ENCODE peak calls at places on chromosomes 5 and 9, in ten cellular contexts. J is foreskin fibroblast, P is endothelial cell, S is cardiac muscle cell, A is choroid plexus epithelial cell, H is GM12865, C is HCT116, K is A549, T is GM23338, M is HFF-Myc. R is an unnamed sample.

GRCh38 chr9:109826554-109826953 is 46.6 kb downstream of the PALM2AKAP2 start:
- DNase-seq in J (no peak), P (no peak), S (no peak), A (no peak), H (no peak), C (no peak), K (no peak), T (no peak), M (no peak), R (no peak)

GRCh38 chr9:123798203-123798602 is 131.7 kb downstream of the DENND1A start:
- DNase-seq in J (no peak), P (no peak), S (no peak), A (no peak), H (no peak), C (no peak), K (no peak), T (no peak), M (no peak), R (no peak)

GRCh38 chr9:110842976-110843375 is 174.4 kb downstream of the MUSK start:
- DNase-seq in J (peak; percentile 64), P (no peak), S (peak; percentile 11), A (no peak), H (no peak), C (no peak), K (no peak), T (no peak), M (no peak), R (no peak)

GRCh38 chr9:136405481-136405880 is 4.9 kb downstream of the ENTR1 start:
- DNase-seq in J (no peak), P (no peak), S (no peak), A (no peak), H (no peak), C (no peak), K (no peak), T (no peak), M (no peak), R (no peak)

GRCh38 chr9:93907551-93908199 is 47.5 kb downstream of the BARX1 start:
- DNase-seq in J (no peak), P (no peak), S (no peak), A (no peak), H (no peak), C (no peak), K (no peak), T (no peak), M (no peak), R (no peak)

GRCh38 chr9:122835313-122835731 is 6.9 kb upstream of the PDCL start:
- DNase-seq in J (no peak), P (peak; percentile 31), S (no peak), A (no peak), H (peak; percentile 33), C (no peak), K (no peak), T (peak; percentile 50), M (no peak), R (peak; percentile 35)

GRCh38 chr9:135908334-135909204 is 1.2 kb upstream of the CAMSAP1 start:
- DNase-seq in J (no peak), P (no peak), S (no peak), A (no peak), H (peak; percentile 64), C (no peak), K (no peak), T (no peak), M (no peak), R (no peak)

GRCh38 chr5:81838307-81838906 is 87.5 kb upstream of the SSBP2 start:
- DNase-seq in J (peak; percentile 54), P (no peak), S (peak; percentile 64), A (peak; percentile 78), H (peak; percentile 67), C (peak; percentile 28), K (peak; percentile 62), T (peak; percentile 73), M (no peak), R (no peak)

GRCh38 chr9:19748278-19749126 is 40.3 kb downstream of the SLC24A2 start:
- DNase-seq in J (no peak), P (no peak), S (peak; percentile 63), A (peak; percentile 3), H (no peak), C (no peak), K (peak; percentile 18), T (no peak), M (no peak), R (no peak)

GRCh38 chr9:22009563-22009867 is 410 bp upstream of the CDKN2B start:
- DNase-seq in J (no peak), P (no peak), S (no peak), A (no peak), H (no peak), C (no peak), K (no peak), T (no peak), M (no peak), R (no peak)

GRCh38 chr9:22002038-22002437 is 7.1 kb downstream of the CDKN2B start:
- DNase-seq in J (no peak), P (no peak), S (no peak), A (no peak), H (no peak), C (no peak), K (no peak), T (no peak), M (no peak), R (no peak)

GRCh38 chr9:22008662-22009562 is at the start of gene CDKN2B:
- DNase-seq in J (peak; percentile 99), P (peak; percentile 96), S (peak; percentile 98), A (peak; percentile 98), H (peak; percentile 85), C (peak; percentile 80), K (no peak), T (peak; percentile 96), M (peak; percentile 83), R (peak; percentile 91)

GRCh38 chr9:22005700-22006605 is 3.2 kb downstream of the CDKN2B start:
- DNase-seq in J (peak; percentile 69), P (peak; percentile 19), S (peak; percentile 43), A (peak; percentile 60), H (no peak), C (no peak), K (no peak), T (peak; percentile 69), M (no peak), R (no peak)

GRCh38 chr9:22005083-22005699 is 3.9 kb downstream of the CDKN2B start:
- DNase-seq in J (peak; percentile 61), P (peak; percentile 33), S (peak; percentile 22), A (peak; percentile 69), H (peak; percentile 25), C (no peak), K (no peak), T (peak; percentile 84), M (no peak), R (no peak)
- TF ChIP-seq CTCF in J (peak; percentile 5), P (no peak), S (no peak), A (peak; percentile 35), H (peak; percentile 11), C (no peak), K (no peak), T (peak; percentile 36), M (no peak), R (no peak)

DNA sequence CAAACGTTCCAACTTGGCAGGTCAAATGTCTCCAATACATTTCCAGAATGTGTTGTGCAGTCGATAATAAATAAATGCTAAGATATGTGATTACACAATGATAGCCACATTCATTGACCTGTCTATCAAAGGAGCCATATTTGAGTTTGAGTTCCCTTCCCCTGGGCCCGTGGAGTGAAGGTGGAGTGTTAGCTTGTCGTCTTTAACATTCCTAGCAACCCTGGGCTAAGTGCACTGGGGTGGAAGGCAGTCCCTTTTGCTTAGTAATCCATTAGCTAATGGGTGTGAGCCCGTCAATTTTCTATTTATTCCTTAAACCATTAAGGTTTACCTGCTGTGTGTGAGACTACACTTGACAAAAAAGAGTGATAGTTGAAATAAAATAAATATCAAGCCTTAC is 415.2 kb downstream of the EBF1 start:
- DNase-seq in J (no peak), P (no peak), S (no peak), A (no peak), H (no peak), C (no peak), K (no peak), T (no peak), M (no peak), R (no peak)
- TF ChIP-seq CTCF in J (no peak), P (no peak), S (no peak), A (no peak), H (no peak), C (no peak), K (no peak), T (no peak), M (no peak), R (no peak)

GRCh38 chr5:10158886-10159285 is 90.8 kb downstream of the ATPSCKMT start:
- DNase-seq in J (no peak), P (no peak), S (no peak), A (no peak), H (no peak), C (no peak), K (no peak), T (no peak), M (no peak), R (no peak)
- TF ChIP-seq CTCF in J (no peak), P (peak; percentile 47), S (no peak), A (peak; percentile 30), H (peak; percentile 3), C (peak; percentile 29), K (no peak), T (peak; percentile 46), M (no peak), R (no peak)

GRCh38 chr5:155947394-155948062 is 379.4 kb upstream of the SGCD start:
- DNase-seq in J (no peak), P (no peak), S (no peak), A (no peak), H (no peak), C (no peak), K (peak; percentile 74), T (no peak), M (no peak), R (no peak)

GRCh38 chr5:155941340-155941739 is 385.6 kb upstream of the SGCD start:
- DNase-seq in J (no peak), P (no peak), S (no peak), A (no peak), H (no peak), C (no peak), K (no peak), T (no peak), M (no peak), R (no peak)

GRCh38 chr5:155938051-155938450 is 388.9 kb upstream of the SGCD start:
- DNase-seq in J (no peak), P (no peak), S (no peak), A (no peak), H (no peak), C (no peak), K (no peak), T (no peak), M (no peak), R (no peak)

DNA sequence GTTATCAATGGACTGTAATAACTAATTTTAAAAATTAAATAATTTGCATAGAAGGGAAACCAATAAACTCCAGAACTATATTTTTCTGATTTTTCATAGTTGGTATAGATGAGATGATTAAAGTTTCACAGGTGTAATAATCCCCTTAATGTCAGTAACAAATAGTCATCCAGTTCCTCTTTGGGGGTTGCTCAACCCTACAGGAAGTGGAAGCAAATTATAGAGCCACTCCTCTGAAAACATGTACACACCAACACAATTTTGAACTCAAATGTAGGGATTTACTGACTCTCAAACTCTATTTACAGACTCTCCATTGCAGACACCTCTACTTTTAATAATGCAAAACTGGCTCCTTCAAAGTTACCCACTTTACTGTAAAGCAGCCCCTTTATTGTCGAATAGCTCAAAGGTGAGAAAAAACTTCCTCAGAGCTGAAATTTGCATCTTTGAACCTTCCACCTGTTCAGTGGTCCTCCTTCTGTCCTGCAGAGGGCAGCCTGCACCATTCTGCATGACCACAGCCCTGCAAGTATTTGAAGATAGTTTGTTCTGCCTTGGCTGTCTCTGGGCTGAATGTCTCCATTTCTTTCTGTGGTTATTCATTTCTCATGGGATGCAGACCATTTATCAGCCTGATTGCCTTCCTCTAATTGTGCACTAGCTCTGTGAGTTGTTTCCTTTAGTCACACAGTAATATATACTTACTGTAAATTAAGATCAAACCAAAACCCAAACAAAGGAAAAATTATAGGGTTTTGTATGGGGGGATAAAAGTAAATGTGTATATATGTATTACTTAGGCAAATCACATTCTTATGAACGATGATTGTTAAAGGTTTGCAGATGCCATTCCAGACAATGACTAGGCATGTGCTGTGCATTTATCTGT is 383.2 kb upstream of the SGCD start:
- DNase-seq in J (peak; percentile 46), P (peak; percentile 53), S (peak; percentile 58), A (peak; percentile 33), H (peak; percentile 62), C (no peak), K (peak; percentile 70), T (peak; percentile 77), M (peak; percentile 15), R (peak; percentile 40)
- TF ChIP-seq CTCF in J (peak; percentile 88), P (peak; percentile 54), S (peak; percentile 77), A (peak; percentile 61), H (peak; percentile 76), C (peak; percentile 50), K (peak; percentile 64), T (peak; percentile 95), M (peak; percentile 76), R (peak; percentile 70)

R was measured in GM10248.